ENCODE peak calls at places on chromosome 6, in nine cellular contexts. One of them, this sample, is unnamed.

GRCh38 chr6:91305755-91306154 is 718.9 kb upstream of the MAP3K7 start:
- DNase-seq in A549: no peak
- DNase-seq in Peyer's patch: no peak
- DNase-seq in fibroblast of lung: no peak
- DNase-seq in neural progenitor cell: no peak
- DNase-seq in spleen: no peak
- DNase-seq in IMR-90: no peak
- DNase-seq in heart right ventricle: no peak
- DNase-seq in RWPE1: no peak
- DNase-seq in this sample: no peak

GRCh38 chr6:57173056-57173885 is 1.1 kb downstream of the BAG2 start:
- DNase-seq in A549: no peak
- DNase-seq in Peyer's patch: no peak
- DNase-seq in fibroblast of lung: peak
- DNase-seq in neural progenitor cell: peak
- DNase-seq in spleen: peak
- DNase-seq in IMR-90: peak
- DNase-seq in heart right ventricle: no peak
- DNase-seq in RWPE1: peak
- DNase-seq in this sample: no peak

GRCh38 chr6:116088946-116089345 is 11.7 kb upstream of the NT5DC1 start:
- DNase-seq in A549: no peak
- DNase-seq in Peyer's patch: no peak
- DNase-seq in fibroblast of lung: peak
- DNase-seq in neural progenitor cell: no peak
- DNase-seq in spleen: no peak
- DNase-seq in IMR-90: peak
- DNase-seq in heart right ventricle: no peak
- DNase-seq in RWPE1: no peak
- DNase-seq in this sample: no peak

GRCh38 chr6:41199427-41200246 is 1.3 kb downstream of the TREML2 start:
- DNase-seq in A549: no peak
- DNase-seq in Peyer's patch: no peak
- DNase-seq in fibroblast of lung: no peak
- DNase-seq in neural progenitor cell: no peak
- DNase-seq in spleen: no peak
- DNase-seq in IMR-90: no peak
- DNase-seq in heart right ventricle: no peak
- DNase-seq in RWPE1: no peak
- DNase-seq in this sample: no peak

GRCh38 chr6:53250137-53250760 is 98.5 kb downstream of the ELOVL5 start:
- DNase-seq in A549: peak
- DNase-seq in Peyer's patch: no peak
- DNase-seq in fibroblast of lung: no peak
- DNase-seq in neural progenitor cell: no peak
- DNase-seq in spleen: no peak
- DNase-seq in IMR-90: peak
- DNase-seq in heart right ventricle: no peak
- DNase-seq in RWPE1: peak
- DNase-seq in this sample: no peak

GRCh38 chr6:151765444-151765886 is 42.0 kb upstream of the ESR1 start:
- DNase-seq in A549: peak
- DNase-seq in Peyer's patch: no peak
- DNase-seq in fibroblast of lung: peak
- DNase-seq in neural progenitor cell: peak
- DNase-seq in spleen: no peak
- DNase-seq in IMR-90: peak
- DNase-seq in heart right ventricle: peak
- DNase-seq in RWPE1: peak
- DNase-seq in this sample: no peak

GRCh38 chr6:132969188-132969587 is 154.8 kb downstream of the RPS12 start:
- DNase-seq in A549: peak
- DNase-seq in Peyer's patch: no peak
- DNase-seq in fibroblast of lung: no peak
- DNase-seq in neural progenitor cell: no peak
- DNase-seq in spleen: no peak
- DNase-seq in IMR-90: peak
- DNase-seq in heart right ventricle: no peak
- DNase-seq in RWPE1: no peak
- DNase-seq in this sample: no peak

GRCh38 chr6:110034637-110035096 is 56.6 kb downstream of the GPR6 start:
- DNase-seq in A549: no peak
- DNase-seq in Peyer's patch: no peak
- DNase-seq in fibroblast of lung: no peak
- DNase-seq in neural progenitor cell: no peak
- DNase-seq in spleen: no peak
- DNase-seq in IMR-90: no peak
- DNase-seq in heart right ventricle: no peak
- DNase-seq in RWPE1: no peak
- DNase-seq in this sample: no peak

DNA sequence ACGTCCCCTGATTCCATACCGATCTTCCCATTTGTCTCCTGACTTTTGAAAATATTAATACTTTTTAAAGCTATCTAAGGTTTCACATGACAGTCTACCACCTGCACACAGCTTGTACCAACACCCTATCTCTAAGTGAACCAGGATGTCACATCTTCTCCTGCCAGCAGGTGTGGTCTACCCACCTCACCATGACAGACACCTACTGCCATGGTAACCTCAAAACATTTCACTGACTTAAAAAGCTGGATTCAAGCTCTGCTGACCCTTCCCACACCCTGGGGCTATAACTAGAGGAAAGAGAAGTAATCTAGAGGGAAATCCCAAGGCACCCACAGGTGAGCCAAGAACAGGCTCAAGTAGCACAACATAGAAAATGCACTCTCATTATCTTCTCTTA is 1.2 kb downstream of the SLC17A3 start:
- DNase-seq in A549: no peak
- DNase-seq in Peyer's patch: no peak
- DNase-seq in fibroblast of lung: no peak
- DNase-seq in neural progenitor cell: no peak
- DNase-seq in spleen: no peak
- DNase-seq in IMR-90: no peak
- DNase-seq in heart right ventricle: no peak
- DNase-seq in RWPE1: no peak
- DNase-seq in this sample: no peak
- H3K27ac ChIP-seq in A549: peak
- H3K27ac ChIP-seq in Peyer's patch: no peak
- H3K27ac ChIP-seq in fibroblast of lung: no peak
- H3K27ac ChIP-seq in neural progenitor cell: no peak
- H3K27ac ChIP-seq in spleen: no peak
- H3K27ac ChIP-seq in IMR-90: no peak
- H3K27ac ChIP-seq in heart right ventricle: no peak
- H3K27ac ChIP-seq in RWPE1: no peak
- H3K27ac ChIP-seq in this sample: no peak

GRCh38 chr6:169591616-169592015 is 110.2 kb downstream of the WDR27 start:
- DNase-seq in A549: no peak
- DNase-seq in Peyer's patch: no peak
- DNase-seq in fibroblast of lung: no peak
- DNase-seq in neural progenitor cell: no peak
- DNase-seq in spleen: no peak
- DNase-seq in IMR-90: no peak
- DNase-seq in heart right ventricle: no peak
- DNase-seq in RWPE1: no peak
- DNase-seq in this sample: no peak
- H3K27ac ChIP-seq in A549: no peak
- H3K27ac ChIP-seq in Peyer's patch: no peak
- H3K27ac ChIP-seq in fibroblast of lung: no peak
- H3K27ac ChIP-seq in neural progenitor cell: no peak
- H3K27ac ChIP-seq in spleen: no peak
- H3K27ac ChIP-seq in IMR-90: no peak
- H3K27ac ChIP-seq in heart right ventricle: no peak
- H3K27ac ChIP-seq in RWPE1: no peak
- H3K27ac ChIP-seq in this sample: no peak

DNA sequence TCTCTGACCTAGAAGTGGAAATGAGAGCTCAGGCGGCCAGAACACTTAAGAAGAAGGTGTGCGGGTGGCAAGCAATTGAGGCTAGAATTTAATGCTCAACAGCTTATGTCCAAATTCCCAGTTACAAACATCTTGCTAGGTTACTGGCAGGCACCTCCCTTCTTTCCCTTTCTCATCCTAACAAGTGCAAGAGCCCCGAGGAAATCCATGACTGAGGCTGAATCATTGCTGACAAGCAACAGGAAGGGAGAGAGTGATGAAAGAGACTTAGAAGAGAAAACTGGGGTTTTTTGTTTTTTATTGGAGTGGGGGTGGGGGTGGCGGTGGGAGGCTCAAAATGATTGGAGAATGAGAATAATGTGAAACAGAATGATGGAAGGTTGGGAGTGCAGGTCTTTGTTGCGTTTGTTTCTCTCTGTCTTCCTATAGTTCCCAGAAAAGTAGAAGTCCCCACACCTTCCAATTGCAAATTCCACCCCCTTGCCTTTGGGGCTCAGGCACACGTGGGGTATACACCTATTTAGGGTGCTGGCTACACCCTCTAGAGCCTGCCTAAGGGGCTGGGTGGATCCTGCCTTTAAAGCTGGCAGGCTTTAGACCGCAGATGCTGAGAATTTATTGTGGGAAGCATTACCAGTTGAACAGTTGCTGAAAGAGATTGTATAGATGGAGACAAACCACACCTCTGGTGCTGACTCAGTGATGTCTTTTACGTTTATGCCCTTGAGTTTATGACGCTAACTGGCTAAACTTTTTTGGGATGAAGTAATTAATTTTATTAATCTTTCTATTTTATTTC is 1.4 kb downstream of the FAM83B start:
- DNase-seq in A549: no peak
- DNase-seq in Peyer's patch: no peak
- DNase-seq in fibroblast of lung: peak
- DNase-seq in neural progenitor cell: no peak
- DNase-seq in spleen: peak
- DNase-seq in IMR-90: peak
- DNase-seq in heart right ventricle: no peak
- DNase-seq in RWPE1: peak
- DNase-seq in this sample: no peak
- H3K27ac ChIP-seq in A549: no peak
- H3K27ac ChIP-seq in Peyer's patch: peak
- H3K27ac ChIP-seq in fibroblast of lung: no peak
- H3K27ac ChIP-seq in neural progenitor cell: no peak
- H3K27ac ChIP-seq in spleen: no peak
- H3K27ac ChIP-seq in IMR-90: no peak
- H3K27ac ChIP-seq in heart right ventricle: no peak
- H3K27ac ChIP-seq in RWPE1: peak
- H3K27ac ChIP-seq in this sample: no peak

DNA sequence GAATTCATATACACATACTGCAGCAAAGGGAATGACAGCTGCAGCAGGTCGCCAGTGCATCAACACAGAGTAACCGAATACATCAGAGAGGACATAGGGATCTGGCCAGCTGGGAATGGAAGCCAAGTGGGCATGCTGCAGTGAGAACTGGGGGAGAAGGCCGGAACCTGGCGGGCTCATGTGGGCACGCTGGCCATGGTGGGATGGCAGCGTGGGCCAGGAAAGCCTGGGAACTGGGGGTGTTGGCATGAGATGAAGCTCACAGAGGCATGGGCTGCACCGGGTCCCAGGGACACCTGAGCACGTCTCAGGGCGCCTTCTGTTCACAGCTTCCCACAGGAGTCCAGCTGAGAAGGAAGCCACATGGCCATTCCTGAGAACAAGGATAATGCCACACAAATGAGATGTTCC is 139.5 kb upstream of the AGPAT4 start:
- DNase-seq in A549: no peak
- DNase-seq in Peyer's patch: no peak
- DNase-seq in fibroblast of lung: no peak
- DNase-seq in neural progenitor cell: no peak
- DNase-seq in spleen: no peak
- DNase-seq in IMR-90: no peak
- DNase-seq in heart right ventricle: no peak
- DNase-seq in RWPE1: no peak
- DNase-seq in this sample: no peak
- H3K27ac ChIP-seq in A549: peak
- H3K27ac ChIP-seq in Peyer's patch: no peak
- H3K27ac ChIP-seq in fibroblast of lung: no peak
- H3K27ac ChIP-seq in neural progenitor cell: no peak
- H3K27ac ChIP-seq in spleen: no peak
- H3K27ac ChIP-seq in IMR-90: no peak
- H3K27ac ChIP-seq in heart right ventricle: no peak
- H3K27ac ChIP-seq in RWPE1: no peak
- H3K27ac ChIP-seq in this sample: no peak

GRCh38 chr6:12171735-12172134 is 118.4 kb upstream of the EDN1 start:
- DNase-seq in A549: no peak
- DNase-seq in Peyer's patch: no peak
- DNase-seq in fibroblast of lung: no peak
- DNase-seq in neural progenitor cell: no peak
- DNase-seq in spleen: no peak
- DNase-seq in IMR-90: no peak
- DNase-seq in heart right ventricle: no peak
- DNase-seq in RWPE1: no peak
- DNase-seq in this sample: no peak
- H3K27ac ChIP-seq in A549: no peak
- H3K27ac ChIP-seq in Peyer's patch: no peak
- H3K27ac ChIP-seq in fibroblast of lung: no peak
- H3K27ac ChIP-seq in neural progenitor cell: no peak
- H3K27ac ChIP-seq in spleen: no peak
- H3K27ac ChIP-seq in IMR-90: no peak
- H3K27ac ChIP-seq in heart right ventricle: no peak
- H3K27ac ChIP-seq in RWPE1: no peak
- H3K27ac ChIP-seq in this sample: no peak

GRCh38 chr6:10315034-10315433 is 99.8 kb downstream of the TFAP2A start:
- DNase-seq in A549: no peak
- DNase-seq in Peyer's patch: no peak
- DNase-seq in fibroblast of lung: no peak
- DNase-seq in neural progenitor cell: peak
- DNase-seq in spleen: no peak
- DNase-seq in IMR-90: no peak
- DNase-seq in heart right ventricle: no peak
- DNase-seq in RWPE1: no peak
- DNase-seq in this sample: no peak

GRCh38 chr6:10312445-10312844 is 102.4 kb downstream of the TFAP2A start:
- DNase-seq in A549: no peak
- DNase-seq in Peyer's patch: no peak
- DNase-seq in fibroblast of lung: no peak
- DNase-seq in neural progenitor cell: peak
- DNase-seq in spleen: no peak
- DNase-seq in IMR-90: no peak
- DNase-seq in heart right ventricle: no peak
- DNase-seq in RWPE1: no peak
- DNase-seq in this sample: no peak

GRCh38 chr6:10314163-10314955 is 100.5 kb downstream of the TFAP2A start:
- DNase-seq in A549: no peak
- DNase-seq in Peyer's patch: no peak
- DNase-seq in fibroblast of lung: no peak
- DNase-seq in neural progenitor cell: no peak
- DNase-seq in spleen: no peak
- DNase-seq in IMR-90: no peak
- DNase-seq in heart right ventricle: no peak
- DNase-seq in RWPE1: no peak
- DNase-seq in this sample: no peak

GRCh38 chr6:10315631-10316145 is 99.2 kb downstream of the TFAP2A start:
- DNase-seq in A549: no peak
- DNase-seq in Peyer's patch: no peak
- DNase-seq in fibroblast of lung: no peak
- DNase-seq in neural progenitor cell: no peak
- DNase-seq in spleen: no peak
- DNase-seq in IMR-90: no peak
- DNase-seq in heart right ventricle: no peak
- DNase-seq in RWPE1: no peak
- DNase-seq in this sample: no peak

DNA sequence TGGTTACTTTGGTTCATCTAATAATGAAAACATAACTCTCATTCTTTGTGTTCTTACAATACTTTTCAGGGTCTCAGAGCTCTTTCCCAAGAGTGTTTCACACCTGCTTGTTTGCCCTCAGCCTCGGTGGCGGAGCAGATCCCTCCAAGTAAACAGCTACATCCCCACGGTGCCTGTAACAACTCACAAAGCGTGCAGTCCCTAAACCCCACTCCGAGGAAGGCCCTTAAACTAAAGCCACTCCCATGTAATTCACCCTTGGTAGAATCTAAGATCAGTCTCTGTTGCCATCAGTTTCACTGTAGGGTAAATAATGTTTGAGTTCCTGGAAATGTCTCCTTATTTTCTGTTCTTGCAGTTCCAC is 101.1 kb downstream of the TFAP2A start:
- DNase-seq in A549: no peak
- DNase-seq in Peyer's patch: no peak
- DNase-seq in fibroblast of lung: no peak
- DNase-seq in neural progenitor cell: no peak
- DNase-seq in spleen: no peak
- DNase-seq in IMR-90: no peak
- DNase-seq in heart right ventricle: no peak
- DNase-seq in RWPE1: no peak
- DNase-seq in this sample: no peak
- H3K27ac ChIP-seq in A549: no peak
- H3K27ac ChIP-seq in Peyer's patch: no peak
- H3K27ac ChIP-seq in fibroblast of lung: no peak
- H3K27ac ChIP-seq in neural progenitor cell: no peak
- H3K27ac ChIP-seq in spleen: no peak
- H3K27ac ChIP-seq in IMR-90: no peak
- H3K27ac ChIP-seq in heart right ventricle: no peak
- H3K27ac ChIP-seq in RWPE1: no peak
- H3K27ac ChIP-seq in this sample: no peak